ENCODE peak calls at places on chromosomes 7 and 10, in ten cellular contexts. One of them, this sample, is unnamed. For H3K27me3, the result is how much of the 10 kb centered on the place peaks cover.

GRCh38 chr10:99523251-99523773 is 9.4 kb upstream of the NKX2-3 start:
- DNase-seq in IMR-90: no peak
- DNase-seq in mesendoderm: peak
- DNase-seq in body of pancreas: no peak
- DNase-seq in PC-3: no peak
- DNase-seq in heart left ventricle: no peak
- DNase-seq in SJCRH30: no peak
- DNase-seq in HAP-1: peak
- DNase-seq in NT2/D1: no peak
- DNase-seq in CD4-positive, CD25-positive, alpha-beta regulatory T cell: no peak
- DNase-seq in this sample: no peak

GRCh38 chr10:110512461-110513187 is 14.9 kb downstream of the DUSP5 start:
- DNase-seq in heart left ventricle: no peak
- DNase-seq in PC-3: peak
- DNase-seq in CD4-positive, CD25-positive, alpha-beta regulatory T cell: no peak
- DNase-seq in NT2/D1: no peak
- DNase-seq in body of pancreas: no peak
- DNase-seq in IMR-90: peak
- DNase-seq in SJCRH30: peak
- DNase-seq in HAP-1: no peak
- DNase-seq in mesendoderm: no peak
- DNase-seq in this sample: no peak

GRCh38 chr7:105502173-105502572 is 19.9 kb downstream of the PUS7 start:
- DNase-seq in NT2/D1: no peak
- DNase-seq in heart left ventricle: no peak
- DNase-seq in CD4-positive, CD25-positive, alpha-beta regulatory T cell: no peak
- DNase-seq in SJCRH30: no peak
- DNase-seq in body of pancreas: no peak
- DNase-seq in PC-3: no peak
- DNase-seq in HAP-1: no peak
- DNase-seq in mesendoderm: no peak
- DNase-seq in IMR-90: no peak
- DNase-seq in this sample: no peak

GRCh38 chr10:108902491-108903250 is 1020.6 kb downstream of the XPNPEP1 start:
- DNase-seq in heart left ventricle: no peak
- DNase-seq in CD4-positive, CD25-positive, alpha-beta regulatory T cell: no peak
- DNase-seq in PC-3: no peak
- DNase-seq in SJCRH30: peak
- DNase-seq in NT2/D1: no peak
- DNase-seq in mesendoderm: no peak
- DNase-seq in body of pancreas: no peak
- DNase-seq in IMR-90: no peak
- DNase-seq in HAP-1: no peak
- DNase-seq in this sample: no peak

GRCh38 chr7:38428040-38428439 is 154.6 kb upstream of the TARP start:
- DNase-seq in body of pancreas: no peak
- DNase-seq in PC-3: no peak
- DNase-seq in mesendoderm: no peak
- DNase-seq in HAP-1: no peak
- DNase-seq in IMR-90: peak
- DNase-seq in NT2/D1: no peak
- DNase-seq in CD4-positive, CD25-positive, alpha-beta regulatory T cell: no peak
- DNase-seq in heart left ventricle: no peak
- DNase-seq in SJCRH30: no peak
- DNase-seq in this sample: no peak

GRCh38 chr7:91112902-91113321 is 151.3 kb upstream of the FZD1 start:
- DNase-seq in SJCRH30: no peak
- DNase-seq in heart left ventricle: no peak
- DNase-seq in HAP-1: no peak
- DNase-seq in CD4-positive, CD25-positive, alpha-beta regulatory T cell: no peak
- DNase-seq in NT2/D1: no peak
- DNase-seq in mesendoderm: no peak
- DNase-seq in body of pancreas: no peak
- DNase-seq in IMR-90: peak
- DNase-seq in PC-3: no peak
- DNase-seq in this sample: no peak

GRCh38 chr7:117185124-117185523 is 137.7 kb downstream of the WNT2 start:
- DNase-seq in IMR-90: no peak
- DNase-seq in PC-3: no peak
- DNase-seq in SJCRH30: no peak
- DNase-seq in heart left ventricle: no peak
- DNase-seq in mesendoderm: no peak
- DNase-seq in HAP-1: no peak
- DNase-seq in CD4-positive, CD25-positive, alpha-beta regulatory T cell: no peak
- DNase-seq in body of pancreas: no peak
- DNase-seq in NT2/D1: no peak
- DNase-seq in this sample: no peak

GRCh38 chr10:42979181-42979580 is 97.7 kb upstream of the RET start:
- DNase-seq in CD4-positive, CD25-positive, alpha-beta regulatory T cell: no peak
- DNase-seq in heart left ventricle: no peak
- DNase-seq in SJCRH30: no peak
- DNase-seq in IMR-90: no peak
- DNase-seq in body of pancreas: peak
- DNase-seq in PC-3: no peak
- DNase-seq in mesendoderm: peak
- DNase-seq in HAP-1: peak
- DNase-seq in NT2/D1: no peak
- DNase-seq in this sample: no peak

GRCh38 chr10:104077282-104078151 is 8.2 kb downstream of the COL17A1 start:
- DNase-seq in CD4-positive, CD25-positive, alpha-beta regulatory T cell: no peak
- DNase-seq in mesendoderm: peak
- DNase-seq in SJCRH30: peak
- DNase-seq in body of pancreas: no peak
- DNase-seq in heart left ventricle: no peak
- DNase-seq in HAP-1: peak
- DNase-seq in PC-3: no peak
- DNase-seq in NT2/D1: no peak
- DNase-seq in IMR-90: no peak
- DNase-seq in this sample: no peak

GRCh38 chr7:151291206-151291605 is 42.7 kb upstream of the SMARCD3 start:
- DNase-seq in SJCRH30: no peak
- DNase-seq in heart left ventricle: no peak
- DNase-seq in NT2/D1: no peak
- DNase-seq in CD4-positive, CD25-positive, alpha-beta regulatory T cell: no peak
- DNase-seq in IMR-90: no peak
- DNase-seq in body of pancreas: no peak
- DNase-seq in HAP-1: no peak
- DNase-seq in PC-3: peak
- DNase-seq in mesendoderm: no peak
- DNase-seq in this sample: no peak

GRCh38 chr7:82319674-82320118 is 123.9 kb downstream of the CACNA2D1 start:
- DNase-seq in PC-3: no peak
- DNase-seq in body of pancreas: peak
- DNase-seq in HAP-1: peak
- DNase-seq in mesendoderm: peak
- DNase-seq in IMR-90: peak
- DNase-seq in CD4-positive, CD25-positive, alpha-beta regulatory T cell: no peak
- DNase-seq in NT2/D1: no peak
- DNase-seq in SJCRH30: peak
- DNase-seq in heart left ventricle: peak
- DNase-seq in this sample: peak

GRCh38 chr10:47376522-47377220 is 7.4 kb downstream of the ZNF488 start:
- DNase-seq in HAP-1: no peak
- DNase-seq in IMR-90: no peak
- DNase-seq in heart left ventricle: no peak
- DNase-seq in NT2/D1: no peak
- DNase-seq in CD4-positive, CD25-positive, alpha-beta regulatory T cell: no peak
- DNase-seq in mesendoderm: no peak
- DNase-seq in SJCRH30: no peak
- DNase-seq in body of pancreas: no peak
- DNase-seq in PC-3: no peak
- DNase-seq in this sample: no peak

GRCh38 chr10:59177862-59178235 is 1.4 kb downstream of the PHYHIPL start:
- DNase-seq in mesendoderm: no peak
- DNase-seq in HAP-1: no peak
- DNase-seq in IMR-90: no peak
- DNase-seq in NT2/D1: no peak
- DNase-seq in PC-3: no peak
- DNase-seq in CD4-positive, CD25-positive, alpha-beta regulatory T cell: no peak
- DNase-seq in SJCRH30: no peak
- DNase-seq in body of pancreas: no peak
- DNase-seq in heart left ventricle: no peak
- DNase-seq in this sample: no peak
- H3K27me3 ChIP-seq in mesendoderm: under half
- H3K27me3 ChIP-seq in HAP-1: under half
- H3K27me3 ChIP-seq in IMR-90: under half
- H3K27me3 ChIP-seq in NT2/D1: under half
- H3K27me3 ChIP-seq in PC-3: under half
- H3K27me3 ChIP-seq in CD4-positive, CD25-positive, alpha-beta regulatory T cell: under half
- H3K27me3 ChIP-seq in SJCRH30: under half
- H3K27me3 ChIP-seq in body of pancreas: under half
- H3K27me3 ChIP-seq in heart left ventricle: under half
- H3K27me3 ChIP-seq in this sample: under half

GRCh38 chr7:49775949-49776443 is 2.6 kb downstream of the VWC2 start:
- DNase-seq in HAP-1: no peak
- DNase-seq in CD4-positive, CD25-positive, alpha-beta regulatory T cell: no peak
- DNase-seq in mesendoderm: no peak
- DNase-seq in IMR-90: no peak
- DNase-seq in heart left ventricle: no peak
- DNase-seq in body of pancreas: no peak
- DNase-seq in NT2/D1: no peak
- DNase-seq in SJCRH30: no peak
- DNase-seq in PC-3: no peak
- DNase-seq in this sample: no peak
- H3K27me3 ChIP-seq in HAP-1: under half
- H3K27me3 ChIP-seq in CD4-positive, CD25-positive, alpha-beta regulatory T cell: under half
- H3K27me3 ChIP-seq in mesendoderm: under half
- H3K27me3 ChIP-seq in IMR-90: under half
- H3K27me3 ChIP-seq in heart left ventricle: under half
- H3K27me3 ChIP-seq in body of pancreas: under half
- H3K27me3 ChIP-seq in NT2/D1: half or more
- H3K27me3 ChIP-seq in SJCRH30: under half
- H3K27me3 ChIP-seq in PC-3: under half
- H3K27me3 ChIP-seq in this sample: under half

GRCh38 chr10:28676297-28676967 is 889 bp upstream of the BAMBI start:
- DNase-seq in heart left ventricle: no peak
- DNase-seq in NT2/D1: peak
- DNase-seq in SJCRH30: peak
- DNase-seq in PC-3: no peak
- DNase-seq in CD4-positive, CD25-positive, alpha-beta regulatory T cell: no peak
- DNase-seq in mesendoderm: peak
- DNase-seq in body of pancreas: peak
- DNase-seq in IMR-90: no peak
- DNase-seq in HAP-1: peak
- DNase-seq in this sample: no peak

GRCh38 chr10:28676968-28677888 is at the start of gene BAMBI:
- DNase-seq in IMR-90: peak
- DNase-seq in CD4-positive, CD25-positive, alpha-beta regulatory T cell: peak
- DNase-seq in SJCRH30: peak
- DNase-seq in mesendoderm: peak
- DNase-seq in heart left ventricle: peak
- DNase-seq in NT2/D1: peak
- DNase-seq in body of pancreas: peak
- DNase-seq in PC-3: peak
- DNase-seq in HAP-1: peak
- DNase-seq in this sample: peak

GRCh38 chr10:28679941-28680752 is 2.8 kb downstream of the BAMBI start:
- DNase-seq in SJCRH30: peak
- DNase-seq in heart left ventricle: no peak
- DNase-seq in NT2/D1: no peak
- DNase-seq in mesendoderm: peak
- DNase-seq in PC-3: peak
- DNase-seq in CD4-positive, CD25-positive, alpha-beta regulatory T cell: no peak
- DNase-seq in body of pancreas: no peak
- DNase-seq in IMR-90: no peak
- DNase-seq in HAP-1: peak
- DNase-seq in this sample: no peak

GRCh38 chr10:28677889-28678686 is 767 bp downstream of the BAMBI start:
- DNase-seq in mesendoderm: peak
- DNase-seq in IMR-90: peak
- DNase-seq in HAP-1: peak
- DNase-seq in CD4-positive, CD25-positive, alpha-beta regulatory T cell: peak
- DNase-seq in body of pancreas: peak
- DNase-seq in PC-3: peak
- DNase-seq in NT2/D1: no peak
- DNase-seq in SJCRH30: peak
- DNase-seq in heart left ventricle: peak
- DNase-seq in this sample: no peak

DNA sequence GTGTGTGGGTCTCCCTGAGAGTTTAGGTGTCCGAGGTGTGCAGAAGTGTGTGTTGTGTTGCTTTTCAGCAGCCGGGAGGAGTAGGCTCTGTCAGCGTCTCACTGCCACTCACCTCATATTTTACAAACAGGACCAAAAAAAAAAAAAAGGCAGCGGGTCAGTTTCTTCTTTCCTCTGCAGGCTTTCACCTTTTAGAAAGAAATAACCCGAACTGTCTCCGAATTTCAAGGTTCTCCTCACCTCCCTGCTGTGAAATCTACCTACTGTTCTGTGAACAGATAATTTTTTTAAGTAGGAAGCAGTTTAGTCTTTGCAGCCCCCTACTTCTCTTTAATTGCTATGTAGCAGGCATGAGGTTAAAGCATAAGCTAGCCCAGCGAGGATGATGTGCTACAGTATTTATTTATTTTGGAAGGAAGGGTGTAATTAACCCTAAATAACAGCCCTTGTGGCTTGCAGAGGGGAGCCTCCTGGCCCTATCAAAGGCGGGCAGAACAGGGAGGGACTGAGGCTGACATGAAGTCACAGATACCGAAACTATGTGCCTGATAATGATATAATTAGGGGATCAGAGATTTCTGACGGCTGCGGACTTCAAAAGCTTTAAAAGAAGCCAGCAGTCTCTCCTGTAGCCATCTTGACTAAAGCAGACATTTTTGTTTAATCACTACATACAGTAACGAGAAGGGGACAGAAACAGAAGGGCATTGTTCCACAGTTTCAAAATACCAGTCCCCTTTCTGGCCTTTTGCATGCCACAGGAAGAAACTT is 1.6 kb downstream of the BAMBI start:
- DNase-seq in SJCRH30: peak
- DNase-seq in HAP-1: peak
- DNase-seq in PC-3: peak
- DNase-seq in mesendoderm: peak
- DNase-seq in CD4-positive, CD25-positive, alpha-beta regulatory T cell: no peak
- DNase-seq in body of pancreas: no peak
- DNase-seq in NT2/D1: no peak
- DNase-seq in IMR-90: peak
- DNase-seq in heart left ventricle: no peak
- DNase-seq in this sample: no peak
- H3K27me3 ChIP-seq in SJCRH30: under half
- H3K27me3 ChIP-seq in HAP-1: under half
- H3K27me3 ChIP-seq in PC-3: under half
- H3K27me3 ChIP-seq in mesendoderm: under half
- H3K27me3 ChIP-seq in CD4-positive, CD25-positive, alpha-beta regulatory T cell: under half
- H3K27me3 ChIP-seq in body of pancreas: under half
- H3K27me3 ChIP-seq in NT2/D1: under half
- H3K27me3 ChIP-seq in IMR-90: under half
- H3K27me3 ChIP-seq in heart left ventricle: under half
- H3K27me3 ChIP-seq in this sample: under half

DNA sequence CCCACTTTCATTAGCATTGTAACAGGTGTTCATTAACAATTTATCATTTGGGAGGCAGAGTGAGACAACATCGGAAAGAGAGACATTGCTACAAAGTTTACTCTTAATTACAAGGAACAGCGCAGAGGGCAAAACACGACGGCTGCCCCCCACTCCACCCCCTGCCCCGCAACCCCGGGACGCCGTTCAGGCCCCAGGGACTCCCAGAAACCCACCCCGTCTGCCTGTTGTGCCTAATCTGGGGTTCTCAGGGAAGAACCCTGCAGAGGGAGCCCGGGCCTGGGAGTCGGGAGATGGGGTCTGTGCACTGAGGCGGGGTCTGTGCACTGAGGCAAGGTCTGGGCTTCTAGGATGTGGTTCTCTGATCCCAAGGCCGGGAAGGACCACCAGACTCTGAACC is 25.2 kb downstream of the UNCX start:
- DNase-seq in NT2/D1: no peak
- DNase-seq in CD4-positive, CD25-positive, alpha-beta regulatory T cell: no peak
- DNase-seq in HAP-1: no peak
- DNase-seq in mesendoderm: no peak
- DNase-seq in body of pancreas: no peak
- DNase-seq in PC-3: no peak
- DNase-seq in SJCRH30: no peak
- DNase-seq in heart left ventricle: no peak
- DNase-seq in IMR-90: no peak
- DNase-seq in this sample: no peak
- H3K27me3 ChIP-seq in NT2/D1: under half
- H3K27me3 ChIP-seq in CD4-positive, CD25-positive, alpha-beta regulatory T cell: under half
- H3K27me3 ChIP-seq in HAP-1: half or more
- H3K27me3 ChIP-seq in mesendoderm: under half
- H3K27me3 ChIP-seq in body of pancreas: under half
- H3K27me3 ChIP-seq in PC-3: under half
- H3K27me3 ChIP-seq in SJCRH30: under half
- H3K27me3 ChIP-seq in heart left ventricle: half or more
- H3K27me3 ChIP-seq in IMR-90: half or more
- H3K27me3 ChIP-seq in this sample: under half

This sample was measured in gastrocnemius medialis.